ENCODE peak calls at places on chromosomes 12 and 14, in eight cellular contexts. One of them, this sample, is unnamed.
A peak's percentile ranks its signal among the peaks of the same experiment; 100 is the strongest.

GRCh38 chr12:93279849-93280412 is 97.8 kb upstream of the NUDT4 start:
- DNase-seq in neural crest cell: no peak
- DNase-seq in cardiac muscle cell: peak; percentile 59
- DNase-seq in A549: no peak
- DNase-seq in AG08396: no peak
- DNase-seq in NCI-H2081: no peak
- DNase-seq in effector memory CD8-positive, alpha-beta T cell: no peak
- DNase-seq in activated naive CD8-positive, alpha-beta T cell treated with anti-CD3 and anti-CD28 coated beads, Interleukin-2, amount 50 U/mL, for 24 hours: no peak
- DNase-seq in this sample: peak; percentile 53

GRCh38 chr12:44930972-44931600 is 55.0 kb upstream of the NELL2 start:
- DNase-seq in activated naive CD8-positive, alpha-beta T cell treated with anti-CD3 and anti-CD28 coated beads, Interleukin-2, amount 50 U/mL, for 24 hours: no peak
- DNase-seq in effector memory CD8-positive, alpha-beta T cell: no peak
- DNase-seq in AG08396: peak; percentile 20
- DNase-seq in NCI-H2081: peak; percentile 73
- DNase-seq in A549: peak; percentile 53
- DNase-seq in neural crest cell: no peak
- DNase-seq in cardiac muscle cell: peak; percentile 89
- DNase-seq in this sample: peak; percentile 77

GRCh38 chr14:32382704-32383103 is 53.6 kb downstream of the AKAP6 start:
- DNase-seq in activated naive CD8-positive, alpha-beta T cell treated with anti-CD3 and anti-CD28 coated beads, Interleukin-2, amount 50 U/mL, for 24 hours: no peak
- DNase-seq in AG08396: no peak
- DNase-seq in neural crest cell: no peak
- DNase-seq in NCI-H2081: no peak
- DNase-seq in effector memory CD8-positive, alpha-beta T cell: no peak
- DNase-seq in A549: peak; percentile 40
- DNase-seq in cardiac muscle cell: peak; percentile 45
- DNase-seq in this sample: peak; percentile 9

GRCh38 chr14:78606111-78606510 is 435.9 kb downstream of the NRXN3 start:
- DNase-seq in A549: no peak
- DNase-seq in neural crest cell: no peak
- DNase-seq in cardiac muscle cell: no peak
- DNase-seq in effector memory CD8-positive, alpha-beta T cell: no peak
- DNase-seq in NCI-H2081: no peak
- DNase-seq in activated naive CD8-positive, alpha-beta T cell treated with anti-CD3 and anti-CD28 coated beads, Interleukin-2, amount 50 U/mL, for 24 hours: no peak
- DNase-seq in AG08396: peak; percentile 45
- DNase-seq in this sample: peak; percentile 21

GRCh38 chr14:23056956-23057756 is at the start of gene CDH24:
- DNase-seq in A549: peak; percentile 58
- DNase-seq in AG08396: peak; percentile 90
- DNase-seq in neural crest cell: peak; percentile 72
- DNase-seq in activated naive CD8-positive, alpha-beta T cell treated with anti-CD3 and anti-CD28 coated beads, Interleukin-2, amount 50 U/mL, for 24 hours: peak; percentile 73
- DNase-seq in NCI-H2081: no peak
- DNase-seq in effector memory CD8-positive, alpha-beta T cell: peak; percentile 57
- DNase-seq in cardiac muscle cell: peak; percentile 86
- DNase-seq in this sample: peak; percentile 18

GRCh38 chr12:119180380-119181040 is 1.8 kb downstream of the HSPB8 start:
- DNase-seq in A549: peak; percentile 31
- DNase-seq in effector memory CD8-positive, alpha-beta T cell: no peak
- DNase-seq in neural crest cell: no peak
- DNase-seq in activated naive CD8-positive, alpha-beta T cell treated with anti-CD3 and anti-CD28 coated beads, Interleukin-2, amount 50 U/mL, for 24 hours: no peak
- DNase-seq in NCI-H2081: no peak
- DNase-seq in AG08396: peak; percentile 72
- DNase-seq in cardiac muscle cell: peak; percentile 38
- DNase-seq in this sample: peak; percentile 61

GRCh38 chr12:95184119-95184518 is 33.1 kb downstream of the FGD6 start:
- DNase-seq in effector memory CD8-positive, alpha-beta T cell: no peak
- DNase-seq in NCI-H2081: no peak
- DNase-seq in A549: peak; percentile 50
- DNase-seq in cardiac muscle cell: no peak
- DNase-seq in neural crest cell: no peak
- DNase-seq in activated naive CD8-positive, alpha-beta T cell treated with anti-CD3 and anti-CD28 coated beads, Interleukin-2, amount 50 U/mL, for 24 hours: no peak
- DNase-seq in AG08396: no peak
- DNase-seq in this sample: no peak

GRCh38 chr14:21066882-21067502 is 3.1 kb upstream of the ARHGEF40 start:
- DNase-seq in activated naive CD8-positive, alpha-beta T cell treated with anti-CD3 and anti-CD28 coated beads, Interleukin-2, amount 50 U/mL, for 24 hours: no peak
- DNase-seq in effector memory CD8-positive, alpha-beta T cell: no peak
- DNase-seq in neural crest cell: no peak
- DNase-seq in A549: peak; percentile 41
- DNase-seq in cardiac muscle cell: no peak
- DNase-seq in NCI-H2081: peak; percentile 27
- DNase-seq in AG08396: no peak
- DNase-seq in this sample: no peak

GRCh38 chr12:126768517-126768916 is 1498.5 kb upstream of the TMEM132C start:
- DNase-seq in NCI-H2081: no peak
- DNase-seq in activated naive CD8-positive, alpha-beta T cell treated with anti-CD3 and anti-CD28 coated beads, Interleukin-2, amount 50 U/mL, for 24 hours: no peak
- DNase-seq in neural crest cell: no peak
- DNase-seq in AG08396: no peak
- DNase-seq in cardiac muscle cell: no peak
- DNase-seq in effector memory CD8-positive, alpha-beta T cell: peak; percentile 14
- DNase-seq in A549: no peak
- DNase-seq in this sample: no peak

GRCh38 chr14:92726135-92726932 is 22.1 kb downstream of the LGMN start:
- DNase-seq in effector memory CD8-positive, alpha-beta T cell: peak; percentile 43
- DNase-seq in NCI-H2081: no peak
- DNase-seq in A549: peak; percentile 93
- DNase-seq in activated naive CD8-positive, alpha-beta T cell treated with anti-CD3 and anti-CD28 coated beads, Interleukin-2, amount 50 U/mL, for 24 hours: peak; percentile 16
- DNase-seq in neural crest cell: no peak
- DNase-seq in AG08396: peak; percentile 91
- DNase-seq in cardiac muscle cell: no peak
- DNase-seq in this sample: peak; percentile 96

GRCh38 chr12:51534216-51534615 is 56.8 kb upstream of the SCN8A start:
- DNase-seq in cardiac muscle cell: no peak
- DNase-seq in activated naive CD8-positive, alpha-beta T cell treated with anti-CD3 and anti-CD28 coated beads, Interleukin-2, amount 50 U/mL, for 24 hours: no peak
- DNase-seq in AG08396: no peak
- DNase-seq in neural crest cell: no peak
- DNase-seq in effector memory CD8-positive, alpha-beta T cell: no peak
- DNase-seq in A549: no peak
- DNase-seq in NCI-H2081: no peak
- DNase-seq in this sample: no peak

GRCh38 chr14:69318241-69318640 is 58.3 kb downstream of the GALNT16 start:
- DNase-seq in A549: no peak
- DNase-seq in effector memory CD8-positive, alpha-beta T cell: no peak
- DNase-seq in cardiac muscle cell: no peak
- DNase-seq in NCI-H2081: no peak
- DNase-seq in activated naive CD8-positive, alpha-beta T cell treated with anti-CD3 and anti-CD28 coated beads, Interleukin-2, amount 50 U/mL, for 24 hours: no peak
- DNase-seq in neural crest cell: no peak
- DNase-seq in AG08396: no peak
- DNase-seq in this sample: no peak

GRCh38 chr12:26787125-26787495 is 45.9 kb downstream of the ITPR2 start:
- DNase-seq in neural crest cell: no peak
- DNase-seq in effector memory CD8-positive, alpha-beta T cell: no peak
- DNase-seq in NCI-H2081: peak; percentile 41
- DNase-seq in activated naive CD8-positive, alpha-beta T cell treated with anti-CD3 and anti-CD28 coated beads, Interleukin-2, amount 50 U/mL, for 24 hours: no peak
- DNase-seq in A549: no peak
- DNase-seq in AG08396: peak; percentile 67
- DNase-seq in cardiac muscle cell: no peak
- DNase-seq in this sample: peak; percentile 83

GRCh38 chr12:85979641-85980040 is 105.5 kb downstream of the NTS start:
- DNase-seq in NCI-H2081: no peak
- DNase-seq in effector memory CD8-positive, alpha-beta T cell: no peak
- DNase-seq in activated naive CD8-positive, alpha-beta T cell treated with anti-CD3 and anti-CD28 coated beads, Interleukin-2, amount 50 U/mL, for 24 hours: no peak
- DNase-seq in neural crest cell: no peak
- DNase-seq in A549: no peak
- DNase-seq in AG08396: no peak
- DNase-seq in cardiac muscle cell: no peak
- DNase-seq in this sample: no peak